ENCODE peak calls at places on chromosomes 6 and 20, in nine cellular contexts. O is NCI-H2029 treated with DMSO at 0.1 percent for 48 hours; Y is heart left ventricle; W is ureter; N is ELR; A is PC-3; K is activated CD8-positive, alpha-beta T cell treated with anti-CD3 and anti-CD28 coated beads, Interleukin-2, amount 10 ng/mL, durations not matched to agents 7 days and 5 days; G is activated T-helper 1 cell treated with anti-CD3 and anti-CD28 coated beads, Interleukin-2, amount 50 U/mL, for 16 hours; H is T-cell. X is an unnamed sample.
A peak's percentile ranks its signal among the peaks of the same experiment; 100 is the strongest.

GRCh38 chr6:142871910-142872331 is 73.1 kb downstream of the HIVEP2 start:
- DNase-seq in K (peak; percentile 76), O (no peak), A (peak; percentile 68), Y (peak; percentile 47), H (peak; percentile 47), G (no peak), N (peak; percentile 94), W (no peak), X (no peak)

GRCh38 chr20:22371843-22372242 is 212.5 kb downstream of the FOXA2 start:
- DNase-seq in G (no peak), H (peak; percentile 0), W (no peak), A (no peak), N (no peak), K (peak; percentile 34), O (peak; percentile 72), Y (no peak), X (peak; percentile 18)

GRCh38 chr6:3457710-3458605 is 1.1 kb upstream of the SLC22A23 start:
- DNase-seq in H (peak; percentile 11), W (no peak), Y (no peak), O (peak; percentile 79), G (no peak), N (peak; percentile 10), A (peak; percentile 69), K (peak; percentile 33), X (no peak)

GRCh38 chr20:53322651-53323050 is 271.0 kb downstream of the ZNF217 start:
- DNase-seq in G (no peak), H (no peak), W (no peak), N (no peak), Y (no peak), O (no peak), A (no peak), K (peak; percentile 26), X (no peak)

GRCh38 chr6:110039996-110040383 is 61.9 kb downstream of the GPR6 start:
- DNase-seq in W (peak; percentile 50), O (peak; percentile 33), Y (no peak), G (no peak), N (peak; percentile 49), A (peak; percentile 59), H (peak; percentile 43), K (peak; percentile 74), X (peak; percentile 35)

GRCh38 chr6:6591778-6592388 is 3.4 kb downstream of the LY86 start:
- DNase-seq in N (no peak), O (no peak), H (no peak), G (no peak), Y (peak; percentile 43), K (no peak), A (no peak), W (no peak), X (no peak)

GRCh38 chr6:29892696-29893095 is 49.6 kb upstream of the HLA-A start:
- DNase-seq in H (no peak), K (no peak), O (no peak), G (no peak), Y (no peak), A (no peak), N (peak; percentile 13), W (no peak), X (no peak)

GRCh38 chr6:3843379-3844096 is 5.6 kb upstream of the FAM50B start:
- DNase-seq in K (no peak), W (no peak), N (peak; percentile 65), G (no peak), O (no peak), H (no peak), Y (no peak), A (peak; percentile 21), X (no peak)

GRCh38 chr6:13038315-13039261 is 289.7 kb downstream of the TBC1D7 start:
- DNase-seq in Y (peak; percentile 43), H (no peak), G (no peak), W (no peak), N (no peak), O (no peak), K (no peak), A (no peak), X (no peak)

GRCh38 chr20:39358052-39358451 is 395.9 kb downstream of the DHX35 start:
- DNase-seq in W (no peak), G (no peak), O (no peak), N (no peak), A (no peak), K (no peak), Y (peak; percentile 19), H (no peak), X (no peak)

GRCh38 chr6:89268776-89269175 is 46.3 kb downstream of the GABRR2 start:
- DNase-seq in A (no peak), G (no peak), K (no peak), Y (no peak), H (no peak), N (peak; percentile 25), O (no peak), W (no peak), X (no peak)

GRCh38 chr20:54221383-54221782 is 13.5 kb downstream of the PFDN4 start:
- DNase-seq in Y (no peak), A (no peak), W (no peak), K (peak; percentile 44), H (peak; percentile 18), O (no peak), N (no peak), G (no peak), X (no peak)

GRCh38 chr6:7414811-7415210 is 25.2 kb downstream of the RIOK1 start:
- DNase-seq in N (peak; percentile 82), G (no peak), A (peak; percentile 58), H (no peak), K (no peak), O (no peak), Y (no peak), W (no peak), X (no peak)

GRCh38 chr20:6269163-6269873 is 146.5 kb upstream of the FERMT1 start:
- DNase-seq in K (no peak), N (no peak), O (no peak), Y (no peak), A (peak; percentile 18), H (no peak), G (no peak), W (no peak), X (no peak)

GRCh38 chr6:83442752-83443151 is 11.9 kb upstream of the ME1 start:
- DNase-seq in N (no peak), K (no peak), G (no peak), A (no peak), Y (no peak), W (no peak), O (no peak), H (no peak), X (no peak)

GRCh38 chr6:147782302-147782701 is 273.8 kb downstream of the SAMD5 start:
- DNase-seq in O (no peak), K (no peak), Y (no peak), A (peak; percentile 39), W (no peak), G (no peak), N (peak; percentile 41), H (no peak), X (no peak)

GRCh38 chr6:113645576-113645970 is 211.6 kb upstream of the MARCKS start:
- DNase-seq in Y (no peak), H (no peak), K (no peak), A (peak; percentile 74), G (no peak), W (peak; percentile 64), N (peak; percentile 96), O (no peak), X (no peak)

GRCh38 chr6:33213166-33213988 is 5.1 kb downstream of the RING1 start:
- DNase-seq in O (no peak), A (no peak), K (no peak), Y (peak; percentile 49), G (no peak), W (no peak), H (no peak), N (peak; percentile 35), X (peak; percentile 71)

GRCh38 chr20:59671661-59672471 is 67.5 kb downstream of the PHACTR3 start:
- DNase-seq in K (no peak), N (no peak), Y (no peak), G (no peak), H (no peak), A (no peak), W (no peak), O (no peak), X (no peak)

GRCh38 chr6:15755555-15755954 is 92.7 kb upstream of the DTNBP1 start:
- DNase-seq in H (no peak), A (no peak), K (no peak), G (no peak), N (no peak), W (no peak), Y (no peak), O (no peak), X (no peak)

GRCh38 chr6:8277769-8278168 is 157.6 kb downstream of the SLC35B3 start:
- DNase-seq in K (no peak), A (no peak), Y (no peak), N (no peak), O (no peak), H (no peak), W (no peak), G (no peak), X (peak; percentile 26)

GRCh38 chr6:123804771-123805540 is 1.3 kb downstream of the NKAIN2 start:
- DNase-seq in W (no peak), N (no peak), H (no peak), Y (no peak), G (no peak), O (peak; percentile 91), A (no peak), K (no peak), X (no peak)

GRCh38 chr20:13173201-13173600 is 47.9 kb upstream of the ISM1 start:
- DNase-seq in K (no peak), G (no peak), W (no peak), A (peak; percentile 49), Y (no peak), N (no peak), O (no peak), H (no peak), X (no peak)

GRCh38 chr20:2825770-2826169 is 9.6 kb downstream of the TMEM239 start:
- DNase-seq in K (no peak), Y (no peak), G (no peak), H (no peak), W (no peak), A (no peak), N (no peak), O (no peak), X (no peak)

X was measured in iPS-NIHi11.